ENCODE peak calls at places on chromosomes 6 and 20, in seven cellular contexts. D, G, U, J, H, X and N are unnamed samples.

GRCh38 chr6:160791981-160792418 is 90.0 kb downstream of the PLG start:
- DNase-seq in G (no peak), D (no peak), X (no peak), H (no peak), J (no peak), U (no peak), N (no peak)

GRCh38 chr6:74415056-74415455 is 719.1 kb downstream of the CD109 start:
- DNase-seq in J (no peak), H (no peak), X (no peak), D (no peak), U (no peak), G (no peak), N (no peak)

GRCh38 chr6:57262901-57263694 is 41.0 kb upstream of the RAB23 start:
- DNase-seq in H (no peak), X (peak; percentile 4), G (no peak), D (no peak), J (no peak), U (peak; percentile 86), N (no peak)

GRCh38 chr6:127119361-127120108 is 1.1 kb downstream of the RSPO3 start:
- DNase-seq in D (peak; percentile 69), X (peak; percentile 21), U (no peak), H (no peak), J (no peak), G (no peak), N (no peak)

GRCh38 chr6:23228439-23229024 is 659.2 kb downstream of the HDGFL1 start:
- DNase-seq in U (no peak), H (no peak), X (no peak), G (no peak), J (no peak), D (no peak), N (no peak)

GRCh38 chr6:90989763-90990162 is 402.9 kb upstream of the MAP3K7 start:
- DNase-seq in G (no peak), J (no peak), X (no peak), D (no peak), U (no peak), H (no peak), N (no peak)

GRCh38 chr20:10985536-10985935 is 311.7 kb upstream of the JAG1 start:
- DNase-seq in J (no peak), H (no peak), U (peak; percentile 47), X (no peak), G (no peak), D (no peak), N (no peak)

GRCh38 chr6:54286141-54286540 is 22.1 kb upstream of the TINAG start:
- DNase-seq in G (no peak), D (no peak), X (no peak), J (no peak), U (no peak), H (no peak), N (no peak)

GRCh38 chr6:32627831-32628230 is 9.4 kb upstream of the HLA-DQA1 start:
- DNase-seq in H (no peak), D (no peak), U (no peak), G (no peak), X (no peak), J (no peak), N (peak; percentile 57)

GRCh38 chr6:75285156-75285639 is 606 bp upstream of the TMEM30A start:
- DNase-seq in H (no peak), J (no peak), X (no peak), D (no peak), U (no peak), G (no peak), N (no peak)

GRCh38 chr6:22880686-22881433 is 311.5 kb downstream of the HDGFL1 start:
- DNase-seq in G (peak; percentile 93), U (peak; percentile 91), D (no peak), J (no peak), H (no peak), X (no peak), N (no peak)